ENCODE peak calls at places on chromosomes 5 and 9, in eight cellular contexts. P, Y, L, C, M, O, F and J are unnamed samples.

GRCh38 chr5:173625261-173625660 is 8.8 kb upstream of the BOD1 start:
- DNase-seq in P (no peak), Y (no peak), L (no peak), C (no peak), M (peak; percentile 29), O (no peak), F (peak; percentile 18), J (no peak)

GRCh38 chr9:3597792-3598191 is 72.0 kb upstream of the RFX3 start:
- DNase-seq in P (no peak), Y (no peak), L (no peak), C (no peak), M (no peak), O (no peak), F (no peak), J (no peak)

GRCh38 chr9:21692390-21692789 is 110.0 kb upstream of the MTAP start:
- DNase-seq in P (no peak), Y (no peak), L (no peak), C (no peak), M (no peak), O (no peak), F (no peak), J (no peak)

GRCh38 chr9:133595910-133596309 is 13.3 kb downstream of the FAM163B start:
- DNase-seq in P (no peak), Y (no peak), L (no peak), C (no peak), M (no peak), O (no peak), F (no peak), J (no peak)

GRCh38 chr5:80109549-80110478 is 74.7 kb downstream of the THBS4 start:
- DNase-seq in P (no peak), Y (no peak), L (peak; percentile 46), C (no peak), M (no peak), O (peak; percentile 71), F (no peak), J (no peak)

GRCh38 chr9:23769307-23769935 is 56.6 kb downstream of the ELAVL2 start:
- DNase-seq in P (no peak), Y (no peak), L (no peak), C (no peak), M (peak; percentile 9), O (no peak), F (peak; percentile 1), J (no peak)

GRCh38 chr5:6762697-6763096 is 49.5 kb downstream of the TENT4A start:
- DNase-seq in P (no peak), Y (no peak), L (no peak), C (no peak), M (no peak), O (no peak), F (no peak), J (no peak)

GRCh38 chr5:33941090-33941489 is 4.9 kb downstream of the RXFP3 start:
- DNase-seq in P (no peak), Y (no peak), L (no peak), C (no peak), M (peak; percentile 53), O (no peak), F (no peak), J (no peak)

GRCh38 chr9:89884356-89885083 is 279.7 kb downstream of the GADD45G start:
- DNase-seq in P (no peak), Y (no peak), L (no peak), C (no peak), M (no peak), O (peak; percentile 26), F (no peak), J (no peak)

GRCh38 chr5:111158105-111158744 is 66.0 kb upstream of the CAMK4 start:
- DNase-seq in P (peak; percentile 74), Y (peak; percentile 86), L (peak; percentile 55), C (peak; percentile 83), M (peak; percentile 84), O (peak; percentile 92), F (peak; percentile 91), J (peak; percentile 59)

GRCh38 chr9:447230-448025 is 232.8 kb downstream of the DOCK8 start:
- DNase-seq in P (peak; percentile 2), Y (no peak), L (no peak), C (peak; percentile 53), M (peak; percentile 63), O (no peak), F (peak; percentile 43), J (no peak)

GRCh38 chr5:602466-603035 is 9.6 kb upstream of the CEP72 start:
- DNase-seq in P (no peak), Y (no peak), L (peak; percentile 6), C (no peak), M (no peak), O (peak; percentile 35), F (no peak), J (no peak)

DNA sequence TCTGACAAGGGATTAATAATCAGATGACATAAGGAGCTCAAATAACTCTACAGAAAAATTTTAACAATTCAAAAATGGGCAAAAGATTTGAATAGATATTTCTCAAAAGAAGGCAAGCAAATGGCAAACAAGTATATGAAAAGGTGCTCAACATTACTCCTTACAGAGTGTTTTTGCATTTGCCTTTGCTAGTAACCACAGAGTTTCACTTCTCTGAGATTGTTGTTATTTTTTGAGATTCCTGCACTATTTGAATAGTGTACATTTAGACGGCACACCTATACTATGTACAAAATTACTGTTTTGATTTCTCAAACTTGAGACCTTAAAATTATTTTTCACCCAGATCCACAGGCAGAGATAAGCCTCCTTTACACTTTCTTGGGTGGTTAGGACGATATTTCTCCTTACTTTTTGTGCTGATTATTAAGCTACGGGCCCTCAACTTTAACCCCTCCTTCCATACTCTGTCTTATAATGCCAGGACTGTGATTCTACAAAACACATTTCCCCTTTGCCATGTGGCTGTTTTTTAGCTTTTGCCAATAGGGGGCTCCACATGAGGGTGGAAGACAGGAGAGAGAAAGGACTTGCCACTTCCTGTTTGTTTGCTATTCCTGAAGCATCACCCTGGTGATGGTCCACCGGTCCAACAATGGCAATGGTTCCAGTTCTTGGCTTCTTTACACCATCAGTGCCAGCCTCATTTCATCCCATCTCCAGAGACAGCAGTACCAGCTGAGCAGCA is 65.0 kb upstream of the DAP start:
- DNase-seq in P (no peak), Y (no peak), L (no peak), C (no peak), M (no peak), O (peak; percentile 68), F (no peak), J (no peak)
- TF ChIP-seq CTCF in P (peak; percentile 47), Y (no peak), L (no peak), C (no peak), M (peak; percentile 4), O (peak; percentile 59), F (no peak), J (no peak)

GRCh38 chr5:64207978-64208377 is 42.3 kb downstream of the RNF180 start:
- DNase-seq in P (no peak), Y (no peak), L (no peak), C (peak; percentile 3), M (peak; percentile 41), O (no peak), F (peak; percentile 57), J (no peak)
- TF ChIP-seq CTCF in P (peak; percentile 67), Y (peak; percentile 8), L (peak; percentile 32), C (no peak), M (peak; percentile 23), O (peak; percentile 66), F (no peak), J (peak; percentile 18)

GRCh38 chr9:2066312-2067273 is 51.4 kb downstream of the SMARCA2 start:
- DNase-seq in P (peak; percentile 76), Y (peak; percentile 13), L (no peak), C (no peak), M (peak; percentile 25), O (peak; percentile 55), F (peak; percentile 72), J (no peak)
- TF ChIP-seq CTCF in P (peak; percentile 63), Y (no peak), L (no peak), C (no peak), M (no peak), O (peak; percentile 67), F (no peak), J (no peak)

GRCh38 chr9:37209431-37210386 is 89.3 kb downstream of the ZCCHC7 start:
- DNase-seq in P (peak; percentile 19), Y (no peak), L (no peak), C (no peak), M (peak; percentile 11), O (no peak), F (peak; percentile 18), J (no peak)
- TF ChIP-seq CTCF in P (peak; percentile 49), Y (no peak), L (no peak), C (no peak), M (peak; percentile 17), O (peak; percentile 68), F (peak; percentile 19), J (peak; percentile 3)

GRCh38 chr9:117919594-117919993 is 215.4 kb downstream of the TLR4 start:
- DNase-seq in P (no peak), Y (no peak), L (no peak), C (no peak), M (no peak), O (no peak), F (no peak), J (no peak)

GRCh38 chr9:117916291-117916690 is 212.1 kb downstream of the TLR4 start:
- DNase-seq in P (no peak), Y (no peak), L (no peak), C (no peak), M (no peak), O (no peak), F (no peak), J (no peak)

GRCh38 chr9:117917873-117918272 is 213.7 kb downstream of the TLR4 start:
- DNase-seq in P (no peak), Y (no peak), L (no peak), C (no peak), M (no peak), O (no peak), F (no peak), J (no peak)
- TF ChIP-seq CTCF in P (no peak), Y (no peak), L (no peak), C (no peak), M (no peak), O (no peak), F (no peak), J (no peak)

DNA sequence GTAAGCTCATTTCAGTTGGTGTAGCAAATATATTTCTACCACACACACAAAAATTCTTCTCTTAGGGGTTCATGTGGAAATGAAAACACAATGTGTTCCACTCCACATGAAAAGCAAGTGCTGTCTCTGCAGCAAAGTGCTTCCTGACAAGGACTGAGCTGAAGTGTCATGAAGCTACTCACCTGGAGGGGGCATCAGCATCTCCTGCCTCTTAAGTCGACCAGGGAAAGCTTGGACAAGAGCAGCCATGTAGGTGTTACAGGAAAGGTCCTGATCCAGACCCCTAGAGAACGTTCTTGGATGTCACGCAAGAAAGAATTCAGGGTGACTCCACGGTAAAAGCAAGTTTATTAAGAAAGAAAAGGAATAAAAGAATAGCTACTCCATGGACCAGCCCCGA is 62.8 kb downstream of the SV2C start:
- DNase-seq in P (no peak), Y (no peak), L (no peak), C (peak; percentile 36), M (no peak), O (peak; percentile 82), F (no peak), J (no peak)
- TF ChIP-seq CTCF in P (peak; percentile 8), Y (no peak), L (no peak), C (no peak), M (no peak), O (peak; percentile 76), F (no peak), J (no peak)

GRCh38 chr9:17481565-17481964 is 97.3 kb upstream of the SH3GL2 start:
- DNase-seq in P (no peak), Y (no peak), L (no peak), C (no peak), M (no peak), O (peak; percentile 47), F (no peak), J (no peak)
- TF ChIP-seq CTCF in P (no peak), Y (no peak), L (no peak), C (no peak), M (no peak), O (no peak), F (no peak), J (no peak)